ENCODE peak calls at places on chromosomes 11 and 22, in six cellular contexts. L is HepG2, T is mammary epithelial cell, P is endothelial cell of umbilical vein, N is PC-3, V is neural progenitor cell. K is an unnamed sample. For H3K9me3 and H3K4me1, the result is how much of the 10 kb centered on the place peaks cover.

GRCh38 chr22:23065069-23065451 is 5.3 kb upstream of the GNAZ start:
- DNase-seq in L (no peak), T (no peak), P (no peak), N (no peak), V (no peak), K (no peak)

GRCh38 chr11:112852141-112852853 is 108.9 kb upstream of the NCAM1 start:
- DNase-seq in L (no peak), T (peak), P (no peak), N (peak), V (no peak), K (no peak)

GRCh38 chr11:122045181-122045586 is 70.8 kb downstream of the BLID start:
- DNase-seq in L (no peak), T (peak), P (peak), N (peak), V (no peak), K (no peak)

GRCh38 chr11:94134651-94135512 is 6.2 kb downstream of the PANX1 start:
- DNase-seq in L (no peak), T (peak), P (peak), N (peak), V (no peak), K (peak)

GRCh38 chr11:121929581-121929980 is 186.4 kb downstream of the BLID start:
- DNase-seq in L (peak), T (no peak), P (peak), N (peak), V (peak), K (peak)

GRCh38 chr11:14584595-14584994 is 59.0 kb upstream of the PDE3B start:
- DNase-seq in L (peak), T (no peak), P (no peak), N (no peak), V (no peak), K (peak)

GRCh38 chr11:10654211-10655150 is 39.1 kb downstream of the IRAG1 start:
- DNase-seq in L (peak), T (peak), P (peak), N (peak), V (peak), K (peak)

GRCh38 chr22:24848559-24849168 is 42.7 kb downstream of the SGSM1 start:
- DNase-seq in L (no peak), T (no peak), P (no peak), N (no peak), V (no peak), K (no peak)

GRCh38 chr11:71425851-71426250 is 22.3 kb downstream of the DHCR7 start:
- DNase-seq in L (no peak), T (peak), P (no peak), N (peak), V (no peak), K (no peak)

GRCh38 chr11:132158696-132159095 is 788.3 kb downstream of the NTM start:
- DNase-seq in L (no peak), T (peak), P (no peak), N (peak), V (no peak), K (no peak)

GRCh38 chr11:30608534-30608933 is 22.4 kb upstream of the MPPED2 start:
- DNase-seq in L (no peak), T (no peak), P (no peak), N (no peak), V (peak), K (no peak)

GRCh38 chr11:122099345-122100045 is 16.5 kb downstream of the BLID start:
- DNase-seq in L (no peak), T (peak), P (peak), N (no peak), V (no peak), K (no peak)

GRCh38 chr11:132312161-132312560 is 941.7 kb downstream of the NTM start:
- DNase-seq in L (no peak), T (peak), P (no peak), N (peak), V (no peak), K (peak)

DNA sequence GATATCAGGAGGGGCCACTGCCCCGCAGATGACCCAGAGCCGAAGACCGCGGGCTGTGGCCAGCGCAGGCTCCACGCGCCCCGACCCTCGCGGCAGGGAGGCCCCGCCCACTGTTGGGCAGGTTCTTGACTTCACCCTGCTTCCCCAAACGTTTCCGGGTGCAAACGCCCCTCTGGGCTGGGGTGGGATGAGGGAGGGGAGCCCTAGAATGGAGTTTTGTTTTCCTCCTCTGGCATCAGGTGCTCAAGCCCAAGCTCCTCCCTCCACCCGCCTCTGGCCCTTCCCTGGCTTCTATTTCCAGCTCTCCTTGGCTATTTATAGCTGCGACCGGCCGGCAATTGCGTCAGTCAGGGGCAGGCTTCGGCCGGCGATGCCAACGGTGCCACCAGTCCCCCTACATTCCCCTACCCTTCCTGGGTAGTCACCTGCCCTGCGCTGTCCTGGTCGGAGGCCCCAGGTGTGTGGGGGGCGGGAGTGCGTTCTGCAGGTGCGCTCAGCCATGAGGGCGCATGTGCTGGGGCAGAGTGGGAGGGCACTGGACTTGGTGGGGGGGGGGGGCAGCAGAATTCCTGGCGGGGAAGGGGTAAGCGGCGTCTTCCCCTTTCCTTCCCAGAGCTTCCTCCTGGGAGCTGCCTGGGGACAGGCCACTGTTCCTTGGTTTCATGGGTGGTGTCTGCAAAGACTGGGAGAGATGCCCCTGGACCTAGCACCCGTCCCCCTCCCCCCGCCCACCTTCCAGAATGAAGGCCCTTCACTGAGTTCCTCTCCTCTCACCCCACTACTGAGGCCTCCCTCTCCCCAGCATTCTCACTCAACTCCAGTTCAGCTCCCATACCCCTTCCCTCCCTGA is 23.6 kb downstream of the DUSP8 start:
- DNase-seq in L (no peak), T (peak), P (peak), N (peak), V (peak), K (peak)
- TF ChIP-seq EZH2 in L (no peak), T (no peak), P (no peak), N (no peak), V (peak), K (peak)

GRCh38 chr22:47322854-47323253 is 560.4 kb downstream of the TBC1D22A start:
- DNase-seq in L (no peak), T (no peak), P (no peak), N (peak), V (no peak), K (no peak)

GRCh38 chr22:47316020-47316419 is 553.6 kb downstream of the TBC1D22A start:
- DNase-seq in L (no peak), T (no peak), P (no peak), N (no peak), V (no peak), K (no peak)

GRCh38 chr22:47323518-47323917 is 561.1 kb downstream of the TBC1D22A start:
- DNase-seq in L (no peak), T (no peak), P (no peak), N (no peak), V (no peak), K (no peak)

GRCh38 chr22:47320560-47320959 is 558.1 kb downstream of the TBC1D22A start:
- DNase-seq in L (no peak), T (no peak), P (no peak), N (no peak), V (no peak), K (no peak)

DNA sequence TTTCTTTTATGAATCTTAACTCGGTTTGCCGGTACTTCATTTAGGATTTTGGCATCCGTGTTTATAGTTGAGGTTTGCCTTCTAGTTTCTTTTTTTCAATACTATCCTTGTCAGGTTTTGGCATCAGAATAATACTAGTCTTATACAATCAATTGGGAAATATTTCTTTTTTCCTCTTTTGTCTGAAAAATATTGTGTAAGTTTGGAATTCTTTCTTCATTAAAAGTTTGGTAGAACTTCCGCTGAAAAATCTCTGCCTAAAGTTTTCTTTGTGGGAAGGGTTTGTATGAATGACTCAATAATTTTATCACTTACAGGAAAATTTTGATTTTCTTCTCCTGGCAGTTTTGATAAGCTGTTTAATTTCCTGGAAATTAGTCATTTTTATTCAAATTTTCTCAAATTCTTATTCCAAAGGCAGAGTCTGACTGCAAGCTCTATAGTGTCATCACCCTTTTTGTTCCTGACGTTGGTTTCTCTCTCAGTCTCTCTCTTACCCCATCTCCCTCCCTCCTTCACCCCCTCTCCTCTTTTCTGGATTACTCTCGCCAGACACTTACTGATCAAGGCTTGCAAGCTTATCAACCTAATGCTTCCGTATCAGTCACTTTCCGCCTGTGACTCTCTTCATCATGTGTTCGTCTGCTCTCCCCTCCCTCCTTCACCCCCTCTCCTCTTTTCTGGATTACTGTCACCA is 555.7 kb downstream of the TBC1D22A start:
- DNase-seq in L (no peak), T (no peak), P (peak), N (no peak), V (no peak), K (no peak)
- H3K9me3 ChIP-seq in L (under half), T (under half), P (under half), N (under half), V (under half), K (under half)

GRCh38 chr22:37119872-37120271 is 10.4 kb upstream of the TMPRSS6 start:
- DNase-seq in L (no peak), T (no peak), P (no peak), N (no peak), V (no peak), K (no peak)
- H3K4me1 ChIP-seq in L (under half), T (under half), P (under half), N (under half), V (under half), K (under half)

DNA sequence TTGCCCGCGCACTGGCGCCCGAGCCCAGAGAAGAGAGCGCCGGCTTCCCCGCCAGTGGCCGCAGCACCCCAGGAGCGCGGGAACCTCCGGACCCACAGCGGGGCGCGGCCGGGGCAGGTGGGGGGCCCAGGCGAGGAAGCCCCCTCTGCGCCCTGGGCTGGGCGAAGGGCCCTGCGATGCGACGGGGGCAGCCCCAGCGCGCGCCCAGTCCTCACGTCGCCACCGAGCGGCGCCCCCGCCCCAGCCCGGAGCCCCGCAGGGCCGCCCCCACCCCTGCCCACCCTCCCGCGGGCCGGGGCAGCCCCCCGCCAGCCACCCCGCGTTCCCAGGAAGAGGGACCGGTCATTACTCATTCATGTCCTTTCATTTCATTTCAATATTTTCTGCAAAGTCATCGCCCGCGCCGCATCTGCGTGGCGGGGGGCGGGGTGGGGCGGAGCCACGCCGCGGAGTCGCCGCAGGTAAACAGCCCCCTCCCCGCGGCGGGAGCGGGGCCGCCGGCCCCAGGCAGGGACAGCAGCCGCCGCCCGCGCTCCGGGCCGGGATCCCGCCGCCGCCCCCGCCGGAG is 673 bp upstream of the PANX2 start:
- DNase-seq in L (no peak), T (no peak), P (no peak), N (peak), V (peak), K (peak)
- TF ChIP-seq EZH2 in L (no peak), T (no peak), P (no peak), N (no peak), V (no peak), K (no peak)

GRCh38 chr11:120723751-120724150 is 212.2 kb downstream of the GRIK4 start:
- DNase-seq in L (no peak), T (no peak), P (no peak), N (no peak), V (no peak), K (no peak)

GRCh38 chr11:120722539-120722938 is 211.0 kb downstream of the GRIK4 start:
- DNase-seq in L (no peak), T (no peak), P (no peak), N (no peak), V (peak), K (no peak)

DNA sequence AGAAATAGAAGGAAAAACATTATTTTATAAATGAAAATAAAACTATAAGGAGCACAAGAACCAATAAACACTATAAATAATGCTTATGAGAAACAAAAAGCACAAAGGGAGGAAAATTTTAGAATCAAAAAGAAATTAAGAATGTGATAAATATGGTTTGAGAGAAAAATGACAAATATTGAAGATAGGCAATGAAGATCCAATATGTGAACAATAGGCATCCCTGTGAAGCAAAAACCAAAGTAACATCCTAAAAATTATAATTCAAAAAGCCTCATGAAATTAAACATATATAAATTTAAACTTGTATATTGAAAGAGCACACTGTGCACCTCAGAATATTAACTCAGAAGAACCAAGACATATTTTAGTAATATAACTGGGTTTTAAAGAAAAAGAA is 216.2 kb downstream of the GRIK4 start:
- DNase-seq in L (no peak), T (no peak), P (no peak), N (no peak), V (no peak), K (no peak)
- H3K9me3 ChIP-seq in L (under half), T (under half), P (under half), N (under half), V (under half), K (under half)

K was measured in hepatocyte.